ENCODE peak calls at places on chromosomes 3 and 15, in four cellular contexts. G is dorsolateral prefrontal cortex, R is endothelial cell, C is nephron progenitor cell. B is an unnamed sample.

GRCh38 chr3:95789111-95789510 is 1025.3 kb upstream of the EPHA6 start:
- DNase-seq in G (no peak), R (no peak), C (no peak), B (no peak)

GRCh38 chr3:136631424-136631823 is 120.8 kb downstream of the STAG1 start:
- DNase-seq in G (no peak), R (no peak), C (no peak), B (no peak)

GRCh38 chr3:12175844-12176453 is 17.2 kb upstream of the TIMP4 start:
- DNase-seq in G (peak), R (peak), C (peak), B (peak)

GRCh38 chr3:170178631-170179030 is 2.9 kb downstream of the PHC3 start:
- DNase-seq in G (no peak), R (no peak), C (no peak), B (no peak)

GRCh38 chr3:64225695-64226499 is 631 bp upstream of the PRICKLE2 start:
- DNase-seq in G (no peak), R (no peak), C (no peak), B (no peak)

GRCh38 chr15:100340721-100341661 is 784 bp downstream of the ADAMTS17 start:
- DNase-seq in G (no peak), R (peak), C (peak), B (no peak)

GRCh38 chr3:70871909-70872656 is 559.6 kb upstream of the MDFIC2 start:
- DNase-seq in G (no peak), R (no peak), C (no peak), B (peak)

GRCh38 chr15:89136818-89137772 is 48.8 kb downstream of the ABHD2 start:
- DNase-seq in G (no peak), R (no peak), C (no peak), B (no peak)

GRCh38 chr3:25563601-25564000 is 101.1 kb downstream of the TOP2B start:
- DNase-seq in G (no peak), R (no peak), C (no peak), B (no peak)

GRCh38 chr3:103889675-103890074 is 1454.9 kb downstream of the ZPLD1 start:
- DNase-seq in G (no peak), R (no peak), C (no peak), B (no peak)

GRCh38 chr15:40096094-40096876 is 12.4 kb downstream of the BMF start:
- DNase-seq in G (no peak), R (no peak), C (no peak), B (no peak)

GRCh38 chr15:39666671-39667070 is 85.8 kb downstream of the THBS1 start:
- DNase-seq in G (no peak), R (no peak), C (no peak), B (peak)

GRCh38 chr3:40752492-40752891 is 227.7 kb downstream of the ZNF621 start:
- DNase-seq in G (no peak), R (no peak), C (no peak), B (no peak)

GRCh38 chr3:197854596-197855343 is 63.7 kb downstream of the LRCH3 start:
- DNase-seq in G (no peak), R (peak), C (no peak), B (peak)

GRCh38 chr15:74889390-74889881 is 406 bp upstream of the MPI start:
- DNase-seq in G (peak), R (peak), C (peak), B (peak)

GRCh38 chr15:74977599-74977998 is 17.8 kb upstream of the SCAMP5 start:
- DNase-seq in G (no peak), R (no peak), C (no peak), B (no peak)

GRCh38 chr3:181050738-181051137 is 61.2 kb upstream of the DNAJC19 start:
- DNase-seq in G (no peak), R (no peak), C (no peak), B (no peak)

GRCh38 chr3:122902326-122902725 is 107.5 kb downstream of the SLC49A4 start:
- DNase-seq in G (no peak), R (no peak), C (no peak), B (no peak)

GRCh38 chr3:3013299-3013698 is 96.9 kb downstream of the IL5RA start:
- DNase-seq in G (no peak), R (no peak), C (no peak), B (no peak)

GRCh38 chr15:67840747-67841634 is 1.1 kb upstream of the RNU6-1 start:
- DNase-seq in G (peak), R (no peak), C (no peak), B (peak)
- TF ChIP-seq CTCF in G (no peak), R (no peak), C (no peak), B (peak)

DNA sequence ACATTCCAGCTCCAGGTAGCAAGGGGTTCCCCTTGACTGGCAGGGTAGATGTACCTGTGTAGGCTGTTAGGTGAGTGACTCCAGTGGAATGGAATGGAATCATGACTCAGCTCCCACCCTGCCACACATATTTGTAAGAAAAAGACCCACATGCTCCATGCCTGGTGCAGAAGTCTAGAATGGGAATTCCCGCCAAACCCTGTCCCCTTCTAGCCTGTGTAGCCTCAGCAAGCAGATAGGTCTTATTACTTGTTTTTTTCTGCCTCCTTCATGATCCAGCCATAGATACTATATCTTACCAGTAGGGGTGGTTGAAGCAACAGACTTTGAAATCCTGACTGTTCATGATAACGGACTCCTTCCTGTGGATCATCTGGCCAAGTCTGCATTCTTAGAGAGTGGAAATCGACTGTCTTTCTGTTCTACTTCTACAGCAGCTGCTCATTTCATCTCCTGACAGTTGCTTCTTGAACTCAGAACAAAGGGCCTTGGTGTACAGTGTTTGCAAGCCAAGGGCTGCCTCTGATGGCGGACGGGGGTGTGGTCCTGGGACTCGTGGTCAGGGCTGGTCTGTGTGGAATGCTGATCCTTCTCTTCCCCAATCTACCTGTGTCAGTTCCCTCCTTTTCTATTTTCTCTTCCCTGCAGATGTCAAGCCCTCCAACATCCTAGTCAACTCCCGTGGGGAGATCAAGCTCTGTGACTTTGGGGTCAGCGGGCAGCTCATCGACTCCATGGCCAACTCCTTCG is 16.3 kb downstream of the SNAPC5 start:
- DNase-seq in G (no peak), R (no peak), C (no peak), B (no peak)
- TF ChIP-seq CTCF in G (no peak), R (no peak), C (no peak), B (no peak)

GRCh38 chr3:79410617-79411016 is 357.2 kb downstream of the ROBO1 start:
- DNase-seq in G (no peak), R (no peak), C (no peak), B (no peak)

GRCh38 chr3:79410136-79410535 is 357.7 kb downstream of the ROBO1 start:
- DNase-seq in G (no peak), R (no peak), C (no peak), B (no peak)

GRCh38 chr3:79405183-79405582 is 362.6 kb downstream of the ROBO1 start:
- DNase-seq in G (no peak), R (no peak), C (no peak), B (no peak)

GRCh38 chr3:79406175-79406574 is 361.6 kb downstream of the ROBO1 start:
- DNase-seq in G (no peak), R (no peak), C (no peak), B (no peak)
- TF ChIP-seq CTCF in G (no peak), R (no peak), C (no peak), B (peak)

GRCh38 chr3:156421534-156421933 is 133.4 kb downstream of the SSR3 start:
- DNase-seq in G (no peak), R (no peak), C (no peak), B (no peak)
- TF ChIP-seq CTCF in G (no peak), R (no peak), C (no peak), B (no peak)

GRCh38 chr15:86178845-86179244 is 99.2 kb downstream of the AGBL1 start:
- DNase-seq in G (no peak), R (peak), C (no peak), B (no peak)
- TF ChIP-seq CTCF in G (no peak), R (peak), C (no peak), B (no peak)

GRCh38 chr3:194102436-194102835 is 33.5 kb upstream of the HES1 start:
- DNase-seq in G (no peak), R (no peak), C (no peak), B (no peak)

GRCh38 chr3:194101592-194102432 is 34.1 kb upstream of the HES1 start:
- DNase-seq in G (no peak), R (no peak), C (no peak), B (no peak)

GRCh38 chr3:194105292-194105691 is 30.7 kb upstream of the HES1 start:
- DNase-seq in G (no peak), R (no peak), C (no peak), B (no peak)

GRCh38 chr3:194104041-194104751 is 31.8 kb upstream of the HES1 start:
- DNase-seq in G (no peak), R (no peak), C (no peak), B (no peak)

GRCh38 chr3:194103475-194103874 is 32.5 kb upstream of the HES1 start:
- DNase-seq in G (no peak), R (no peak), C (no peak), B (no peak)
- TF ChIP-seq CTCF in G (no peak), R (no peak), C (no peak), B (no peak)

GRCh38 chr3:120182613-120183524 is 88.6 kb upstream of the GSK3B start:
- DNase-seq in G (no peak), R (no peak), C (no peak), B (peak)
- TF ChIP-seq CTCF in G (peak), R (no peak), C (no peak), B (peak)

DNA sequence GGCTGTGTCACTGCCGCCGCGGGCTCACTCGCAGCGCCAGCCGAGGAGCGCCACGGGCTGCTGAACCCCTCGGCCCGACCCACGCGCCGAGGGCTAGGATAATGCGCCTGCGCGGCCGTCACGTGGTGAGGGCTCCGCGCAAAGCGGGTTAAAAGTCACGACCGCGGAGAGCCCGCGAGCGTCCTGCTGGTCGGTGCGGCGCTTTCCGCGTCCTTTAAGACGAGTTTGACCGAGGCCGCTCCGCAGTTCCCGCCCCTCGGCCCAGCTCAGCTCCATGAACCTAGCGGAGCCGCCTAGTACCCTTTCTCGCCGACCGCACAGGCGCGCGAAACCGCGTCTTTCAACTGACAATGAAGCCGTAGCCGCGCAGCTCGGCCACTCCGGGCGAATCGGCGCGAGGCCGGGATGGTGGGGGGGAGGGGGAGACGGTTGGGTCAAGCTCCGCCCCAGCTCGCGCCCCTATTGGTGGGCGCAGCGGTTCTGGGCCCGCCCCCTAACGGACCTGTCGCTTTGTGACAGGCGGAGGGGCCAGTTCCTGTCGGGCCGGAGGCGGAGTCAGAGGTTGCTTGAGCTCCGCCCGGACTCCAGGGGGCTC is 636 bp upstream of the STT3B start:
- DNase-seq in G (peak), R (peak), C (peak), B (peak)
- TF ChIP-seq CTCF in G (no peak), R (no peak), C (no peak), B (no peak)

DNA sequence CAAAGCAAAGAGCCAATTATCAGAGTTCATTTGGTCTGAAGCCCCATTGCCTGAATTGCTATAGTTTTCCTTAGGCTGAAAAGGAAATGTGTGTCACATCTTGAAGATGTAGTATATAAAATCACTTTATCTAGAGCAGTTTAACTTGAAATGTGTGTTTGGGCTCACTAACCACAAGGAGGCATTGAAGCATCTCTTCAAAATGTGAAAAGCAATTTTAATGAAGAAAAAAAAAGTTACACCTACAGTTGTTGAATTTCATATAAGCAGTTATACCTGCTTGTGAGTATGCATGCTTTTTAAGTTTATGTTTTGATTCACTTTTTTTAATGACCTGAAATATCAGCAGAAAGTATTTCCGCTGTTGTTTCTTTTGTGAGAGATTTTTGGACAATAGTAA is 129.3 kb downstream of the IQCH start:
- DNase-seq in G (no peak), R (no peak), C (no peak), B (peak)
- TF ChIP-seq CTCF in G (no peak), R (no peak), C (no peak), B (peak)

B was measured in fibroblast of pulmonary artery.